ENCODE peak calls at places on chromosomes 12 and 14, in eight cellular contexts. N is HT1080; A is stimulated activated CD4-positive, alpha-beta T cell treated with anti-CD3 and anti-CD28 coated beads, Interleukin-12 subunit alpha, Interleukin-12 subunit beta, amount 100 ng/mL, for 4 hours; Y is IMR-90; P is body of pancreas; X is smooth muscle cell of the brain vasculature; F is choroid plexus epithelial cell; K is fibroblast of pulmonary artery. G is an unnamed sample.
A peak's percentile ranks its signal among the peaks of the same experiment; 100 is the strongest.

GRCh38 chr12:62632521-62632920 is 165.9 kb downstream of the MON2 start:
- DNase-seq in N (no peak), A (peak; percentile 5), Y (no peak), P (peak; percentile 20), X (no peak), F (peak; percentile 27), K (no peak), G (no peak)

GRCh38 chr12:80988986-80989385 is 51.3 kb upstream of the LIN7A start:
- DNase-seq in N (no peak), A (no peak), Y (no peak), P (peak; percentile 34), X (no peak), F (no peak), K (peak; percentile 7), G (no peak)

GRCh38 chr12:109927622-109928021 is 27.5 kb downstream of the TCHP start:
- DNase-seq in N (peak; percentile 34), A (peak; percentile 25), Y (peak; percentile 41), P (peak; percentile 46), X (no peak), F (peak; percentile 69), K (peak; percentile 57), G (peak; percentile 12)

GRCh38 chr12:52515927-52516831 is 4.0 kb downstream of the KRT5 start:
- DNase-seq in N (no peak), A (no peak), Y (no peak), P (no peak), X (no peak), F (no peak), K (peak; percentile 53), G (no peak)

GRCh38 chr12:2768224-2768961 is 26.4 kb upstream of the FKBP4 start:
- DNase-seq in N (no peak), A (no peak), Y (no peak), P (no peak), X (no peak), F (no peak), K (no peak), G (no peak)

GRCh38 chr12:64450711-64451486 is 1.0 kb upstream of the TBK1 start:
- DNase-seq in N (peak; percentile 7), A (no peak), Y (peak; percentile 19), P (no peak), X (no peak), F (peak; percentile 39), K (no peak), G (no peak)

GRCh38 chr14:52266782-52267181 is 716 bp upstream of the PTGDR start:
- DNase-seq in N (peak; percentile 67), A (no peak), Y (no peak), P (peak; percentile 22), X (no peak), F (no peak), K (peak; percentile 28), G (no peak)

GRCh38 chr12:28536088-28536487 is 345.8 kb downstream of the CCDC91 start:
- DNase-seq in N (peak; percentile 18), A (no peak), Y (peak; percentile 85), P (no peak), X (no peak), F (peak; percentile 90), K (peak; percentile 88), G (no peak)

GRCh38 chr12:63989301-63989845 is 144.9 kb downstream of the SRGAP1 start:
- DNase-seq in N (no peak), A (no peak), Y (peak; percentile 77), P (no peak), X (no peak), F (peak; percentile 51), K (peak; percentile 47), G (no peak)

GRCh38 chr14:54465654-54466053 is 23.1 kb downstream of the GMFB start:
- DNase-seq in N (no peak), A (no peak), Y (no peak), P (no peak), X (no peak), F (no peak), K (no peak), G (no peak)

GRCh38 chr14:92610849-92611271 is 97.3 kb downstream of the RIN3 start:
- DNase-seq in N (no peak), A (no peak), Y (no peak), P (no peak), X (no peak), F (no peak), K (no peak), G (no peak)

GRCh38 chr12:131589966-131590365 is 120.9 kb upstream of the SFSWAP start:
- DNase-seq in N (no peak), A (no peak), Y (no peak), P (no peak), X (no peak), F (no peak), K (no peak), G (no peak)

GRCh38 chr14:34324363-34324795 is 137.7 kb downstream of the SPTSSA start:
- DNase-seq in N (peak; percentile 34), A (no peak), Y (peak; percentile 26), P (peak; percentile 47), X (peak; percentile 18), F (peak; percentile 64), K (peak; percentile 59), G (no peak)

GRCh38 chr12:115597157-115597712 is 680.3 kb downstream of the MED13L start:
- DNase-seq in N (peak; percentile 90), A (no peak), Y (peak; percentile 35), P (no peak), X (no peak), F (peak; percentile 56), K (peak; percentile 33), G (no peak)

GRCh38 chr14:28652782-28653181 is 113.8 kb upstream of the FOXG1 start:
- DNase-seq in N (peak; percentile 46), A (no peak), Y (peak; percentile 20), P (no peak), X (no peak), F (peak; percentile 61), K (peak; percentile 45), G (no peak)

GRCh38 chr12:103422328-103422727 is 73.4 kb downstream of the C12orf42 start:
- DNase-seq in N (no peak), A (no peak), Y (no peak), P (no peak), X (no peak), F (no peak), K (no peak), G (no peak)

GRCh38 chr12:45907955-45908354 is 82.4 kb downstream of the SCAF11 start:
- DNase-seq in N (no peak), A (no peak), Y (no peak), P (no peak), X (no peak), F (no peak), K (no peak), G (no peak)

GRCh38 chr14:44846232-44846824 is 115.4 kb downstream of the KLHL28 start:
- DNase-seq in N (peak; percentile 9), A (no peak), Y (peak; percentile 55), P (peak; percentile 7), X (peak; percentile 13), F (peak; percentile 69), K (peak; percentile 73), G (no peak)